ENCODE peak calls at places on chromosomes 16 and 17, in six cellular contexts. H is GM23248, E is Caco-2, L is skeletal muscle cell, Q is AG04450, G is kidney. F is an unnamed sample.

GRCh38 chr16:3183445-3184139 is 4.4 kb upstream of the OR1F1 start:
- DNase-seq in H (peak), E (no peak), G (no peak), Q (no peak), L (no peak), F (no peak)

GRCh38 chr17:81097943-81098308 is 63.0 kb downstream of the BAIAP2 start:
- DNase-seq in Q (no peak), H (peak), G (no peak), L (no peak), E (no peak), F (peak)

GRCh38 chr17:70261170-70261569 is 91.8 kb downstream of the KCNJ2 start:
- DNase-seq in H (no peak), G (no peak), Q (no peak), L (no peak), E (no peak), F (no peak)

GRCh38 chr16:2206780-2207433 is 1.7 kb downstream of the MLST8 start:
- DNase-seq in G (peak), H (no peak), E (no peak), Q (no peak), L (no peak), F (no peak)

GRCh38 chr17:46822388-46822921 is 4.0 kb upstream of the WNT3 start:
- DNase-seq in L (no peak), Q (no peak), G (no peak), E (no peak), H (no peak), F (no peak)

GRCh38 chr17:19238167-19238505 is 970 bp downstream of the EPN2 start:
- DNase-seq in E (peak), H (peak), L (no peak), Q (no peak), G (peak), F (no peak)

GRCh38 chr16:66052745-66053144 is 313.7 kb upstream of the CDH5 start:
- DNase-seq in G (no peak), Q (no peak), L (no peak), H (no peak), E (no peak), F (peak)

GRCh38 chr16:3819741-3820724 is 60.5 kb downstream of the CREBBP start:
- DNase-seq in L (peak), G (no peak), H (peak), Q (peak), E (no peak), F (peak)

GRCh38 chr16:55489119-55489955 is 10.3 kb downstream of the MMP2 start:
- DNase-seq in Q (no peak), L (no peak), G (no peak), E (peak), H (peak), F (no peak)

GRCh38 chr17:1590031-1590746 is 27.6 kb upstream of the PITPNA start:
- DNase-seq in L (no peak), G (no peak), E (peak), Q (peak), H (peak), F (peak)

GRCh38 chr17:35486920-35487727 is 38.6 kb upstream of the SLFN13 start:
- DNase-seq in E (no peak), L (peak), Q (peak), H (peak), G (peak), F (peak)
- H3K4me3 ChIP-seq in E (no peak), L (peak), Q (peak), H (peak), G (peak), F (peak)

DNA sequence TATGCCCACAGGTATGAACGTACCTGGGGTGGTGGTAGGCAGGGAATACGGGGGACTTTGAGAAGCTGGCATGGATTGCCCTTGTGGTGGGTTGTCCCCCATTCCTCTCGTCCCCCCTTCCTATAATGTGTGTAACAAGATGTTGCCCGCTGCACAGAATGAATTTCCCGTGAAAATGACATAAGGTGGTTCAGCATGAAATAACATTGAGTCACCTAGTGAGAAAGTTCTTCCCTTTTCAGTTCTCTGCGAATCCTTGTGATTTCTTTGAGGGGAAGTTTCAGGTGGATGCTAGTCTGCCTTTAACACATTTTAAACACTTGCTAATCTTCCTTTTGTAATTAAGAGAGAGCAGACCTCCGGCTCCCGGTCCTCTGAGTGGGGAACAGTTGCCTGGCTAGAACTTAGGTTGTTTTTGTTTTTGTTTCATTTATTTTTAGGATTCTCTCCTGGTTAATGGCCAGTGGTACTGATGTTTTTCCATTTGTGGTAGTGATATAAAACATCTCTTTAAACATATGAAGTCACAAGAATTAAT is 58.9 kb downstream of the RAP1GAP2 start:
- DNase-seq in Q (no peak), G (no peak), L (no peak), H (peak), E (no peak), F (peak)
- H3K4me3 ChIP-seq in Q (peak), G (peak), L (peak), H (peak), E (peak), F (peak)

DNA sequence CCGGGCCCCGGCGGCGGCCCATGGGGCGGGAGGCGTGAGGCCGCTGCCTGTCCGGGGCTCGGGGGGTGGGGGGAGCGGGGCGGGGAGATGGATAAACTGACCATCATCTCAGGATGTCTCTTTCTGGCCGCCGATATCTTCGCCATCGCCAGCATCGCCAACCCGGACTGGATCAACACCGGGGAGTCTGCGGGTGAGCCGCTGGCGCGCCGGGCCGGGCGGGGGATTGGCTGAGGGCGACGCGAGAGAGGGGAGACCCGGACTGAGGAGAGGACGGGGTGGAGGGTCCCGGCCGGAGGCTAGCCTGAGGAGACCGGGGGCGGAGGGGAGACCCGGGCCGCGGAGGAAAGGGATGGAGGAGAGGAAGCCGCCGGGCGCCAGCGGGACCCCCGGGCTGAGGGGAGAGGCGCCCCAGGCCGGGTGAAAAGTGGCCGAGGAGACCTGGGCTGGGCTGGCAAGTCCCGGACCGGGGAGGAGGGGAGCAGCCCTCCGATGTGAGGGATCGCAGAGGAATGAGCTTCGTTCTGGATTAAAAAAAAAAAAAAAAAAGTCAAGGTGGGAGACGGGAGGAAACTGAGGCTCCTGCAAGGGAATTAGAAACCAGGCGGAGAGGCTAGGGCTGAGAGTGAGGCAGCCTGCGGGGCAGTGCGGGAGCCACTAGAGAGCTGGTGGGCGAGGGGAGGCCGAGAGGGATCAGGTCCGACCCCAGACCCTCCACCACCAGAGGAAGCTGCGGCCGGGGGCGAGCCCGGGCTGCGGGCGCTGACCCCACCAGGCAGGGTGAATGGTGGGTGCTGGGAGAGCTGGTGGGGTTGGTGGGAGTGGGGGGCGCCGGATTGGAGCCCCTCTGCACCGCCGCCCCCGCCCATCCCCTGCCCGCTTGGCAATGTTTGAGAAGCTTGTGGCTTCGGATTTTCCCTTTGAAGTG is 568 bp downstream of the MOSMO start:
- DNase-seq in H (peak), L (no peak), E (no peak), G (peak), Q (no peak), F (no peak)
- H3K4me3 ChIP-seq in H (peak), L (peak), E (peak), G (peak), Q (peak), F (peak)

GRCh38 chr16:13612623-13613022 is 307.3 kb upstream of the ERCC4 start:
- DNase-seq in L (no peak), G (no peak), H (no peak), E (no peak), Q (no peak), F (no peak)
- H3K4me3 ChIP-seq in L (no peak), G (no peak), H (no peak), E (no peak), Q (no peak), F (no peak)